ENCODE peak calls at places on chromosomes 5 and 9, in eight cellular contexts. One of them, this sample, is unnamed. For H3K4me1, the result is how much of the 10 kb centered on the place peaks cover.

GRCh38 chr5:40689442-40689841 is 9.7 kb downstream of the PTGER4 start:
- DNase-seq in thyroid gland: no peak
- DNase-seq in right atrium auricular region: no peak
- DNase-seq in tibial artery: no peak
- DNase-seq in psoas muscle: no peak
- DNase-seq in hepatocyte: peak
- DNase-seq in CD4-positive, CD25-positive, alpha-beta regulatory T cell: peak
- DNase-seq in pancreas: no peak
- DNase-seq in this sample: peak

GRCh38 chr5:138536665-138537315 is 6.2 kb downstream of the ETF1 start:
- DNase-seq in thyroid gland: no peak
- DNase-seq in right atrium auricular region: no peak
- DNase-seq in tibial artery: no peak
- DNase-seq in psoas muscle: no peak
- DNase-seq in hepatocyte: peak
- DNase-seq in CD4-positive, CD25-positive, alpha-beta regulatory T cell: no peak
- DNase-seq in pancreas: no peak
- DNase-seq in this sample: peak

GRCh38 chr9:88753691-88754367 is 218.9 kb downstream of the NXNL2 start:
- DNase-seq in thyroid gland: no peak
- DNase-seq in right atrium auricular region: no peak
- DNase-seq in tibial artery: no peak
- DNase-seq in psoas muscle: no peak
- DNase-seq in hepatocyte: no peak
- DNase-seq in CD4-positive, CD25-positive, alpha-beta regulatory T cell: no peak
- DNase-seq in pancreas: no peak
- DNase-seq in this sample: peak

GRCh38 chr5:39420482-39421145 is 4.2 kb downstream of the DAB2 start:
- DNase-seq in thyroid gland: peak
- DNase-seq in right atrium auricular region: peak
- DNase-seq in tibial artery: peak
- DNase-seq in psoas muscle: peak
- DNase-seq in hepatocyte: peak
- DNase-seq in CD4-positive, CD25-positive, alpha-beta regulatory T cell: no peak
- DNase-seq in pancreas: no peak
- DNase-seq in this sample: no peak

GRCh38 chr9:71760901-71761300 is 7.4 kb downstream of the CEMIP2 start:
- DNase-seq in thyroid gland: no peak
- DNase-seq in right atrium auricular region: no peak
- DNase-seq in tibial artery: no peak
- DNase-seq in psoas muscle: peak
- DNase-seq in hepatocyte: no peak
- DNase-seq in CD4-positive, CD25-positive, alpha-beta regulatory T cell: no peak
- DNase-seq in pancreas: no peak
- DNase-seq in this sample: peak

GRCh38 chr9:134066546-134066922 is 1.3 kb downstream of the BRD3 start:
- DNase-seq in thyroid gland: no peak
- DNase-seq in right atrium auricular region: no peak
- DNase-seq in tibial artery: peak
- DNase-seq in psoas muscle: no peak
- DNase-seq in hepatocyte: no peak
- DNase-seq in CD4-positive, CD25-positive, alpha-beta regulatory T cell: no peak
- DNase-seq in pancreas: no peak
- DNase-seq in this sample: peak

GRCh38 chr5:179732918-179733763 is 519 bp downstream of the MAML1 start:
- DNase-seq in thyroid gland: peak
- DNase-seq in right atrium auricular region: peak
- DNase-seq in tibial artery: peak
- DNase-seq in psoas muscle: peak
- DNase-seq in hepatocyte: peak
- DNase-seq in CD4-positive, CD25-positive, alpha-beta regulatory T cell: peak
- DNase-seq in pancreas: peak
- DNase-seq in this sample: peak

GRCh38 chr5:94522099-94522498 is 96.3 kb downstream of the KIAA0825 start:
- DNase-seq in thyroid gland: no peak
- DNase-seq in right atrium auricular region: no peak
- DNase-seq in tibial artery: no peak
- DNase-seq in psoas muscle: no peak
- DNase-seq in hepatocyte: no peak
- DNase-seq in CD4-positive, CD25-positive, alpha-beta regulatory T cell: no peak
- DNase-seq in pancreas: no peak
- DNase-seq in this sample: no peak

GRCh38 chr5:149795360-149795759 is 65.2 kb downstream of the PPARGC1B start:
- DNase-seq in thyroid gland: no peak
- DNase-seq in right atrium auricular region: no peak
- DNase-seq in tibial artery: no peak
- DNase-seq in psoas muscle: no peak
- DNase-seq in hepatocyte: no peak
- DNase-seq in CD4-positive, CD25-positive, alpha-beta regulatory T cell: no peak
- DNase-seq in pancreas: no peak
- DNase-seq in this sample: no peak

GRCh38 chr9:21965401-21965951 is 28.7 kb downstream of the CDKN2A start:
- DNase-seq in thyroid gland: peak
- DNase-seq in right atrium auricular region: no peak
- DNase-seq in tibial artery: no peak
- DNase-seq in psoas muscle: peak
- DNase-seq in hepatocyte: peak
- DNase-seq in CD4-positive, CD25-positive, alpha-beta regulatory T cell: no peak
- DNase-seq in pancreas: peak
- DNase-seq in this sample: peak

GRCh38 chr5:4453650-4454049 is 686.5 kb upstream of the ADAMTS16 start:
- DNase-seq in thyroid gland: no peak
- DNase-seq in right atrium auricular region: no peak
- DNase-seq in tibial artery: no peak
- DNase-seq in psoas muscle: no peak
- DNase-seq in hepatocyte: no peak
- DNase-seq in CD4-positive, CD25-positive, alpha-beta regulatory T cell: no peak
- DNase-seq in pancreas: no peak
- DNase-seq in this sample: no peak

GRCh38 chr5:137320056-137321045 is 178.8 kb downstream of the SPOCK1 start:
- DNase-seq in thyroid gland: peak
- DNase-seq in right atrium auricular region: peak
- DNase-seq in tibial artery: no peak
- DNase-seq in psoas muscle: no peak
- DNase-seq in hepatocyte: peak
- DNase-seq in CD4-positive, CD25-positive, alpha-beta regulatory T cell: no peak
- DNase-seq in pancreas: no peak
- DNase-seq in this sample: peak

GRCh38 chr5:139396691-139397090 is 1.8 kb upstream of the PROB1 start:
- DNase-seq in thyroid gland: no peak
- DNase-seq in right atrium auricular region: no peak
- DNase-seq in tibial artery: no peak
- DNase-seq in psoas muscle: no peak
- DNase-seq in hepatocyte: no peak
- DNase-seq in CD4-positive, CD25-positive, alpha-beta regulatory T cell: no peak
- DNase-seq in pancreas: peak
- DNase-seq in this sample: no peak

GRCh38 chr5:3365501-3366215 is 230.0 kb upstream of the IRX1 start:
- DNase-seq in thyroid gland: no peak
- DNase-seq in right atrium auricular region: no peak
- DNase-seq in tibial artery: no peak
- DNase-seq in psoas muscle: no peak
- DNase-seq in hepatocyte: no peak
- DNase-seq in CD4-positive, CD25-positive, alpha-beta regulatory T cell: no peak
- DNase-seq in pancreas: no peak
- DNase-seq in this sample: no peak

GRCh38 chr5:123089971-123090640 is 1.1 kb downstream of the PRDM6 start:
- DNase-seq in thyroid gland: no peak
- DNase-seq in right atrium auricular region: no peak
- DNase-seq in tibial artery: no peak
- DNase-seq in psoas muscle: peak
- DNase-seq in hepatocyte: peak
- DNase-seq in CD4-positive, CD25-positive, alpha-beta regulatory T cell: no peak
- DNase-seq in pancreas: peak
- DNase-seq in this sample: peak

GRCh38 chr9:38689678-38690077 is 30.3 kb downstream of the FAM240B start:
- DNase-seq in thyroid gland: peak
- DNase-seq in right atrium auricular region: peak
- DNase-seq in tibial artery: no peak
- DNase-seq in psoas muscle: no peak
- DNase-seq in hepatocyte: peak
- DNase-seq in CD4-positive, CD25-positive, alpha-beta regulatory T cell: no peak
- DNase-seq in pancreas: no peak
- DNase-seq in this sample: no peak

GRCh38 chr9:110371411-110372013 is 33.8 kb upstream of the TXNDC8 start:
- DNase-seq in thyroid gland: no peak
- DNase-seq in right atrium auricular region: no peak
- DNase-seq in tibial artery: no peak
- DNase-seq in psoas muscle: no peak
- DNase-seq in hepatocyte: no peak
- DNase-seq in CD4-positive, CD25-positive, alpha-beta regulatory T cell: no peak
- DNase-seq in pancreas: no peak
- DNase-seq in this sample: peak

GRCh38 chr5:65050826-65051498 is 282.2 kb downstream of the CWC27 start:
- DNase-seq in thyroid gland: no peak
- DNase-seq in right atrium auricular region: no peak
- DNase-seq in tibial artery: no peak
- DNase-seq in psoas muscle: no peak
- DNase-seq in hepatocyte: no peak
- DNase-seq in CD4-positive, CD25-positive, alpha-beta regulatory T cell: no peak
- DNase-seq in pancreas: no peak
- DNase-seq in this sample: no peak

GRCh38 chr5:83927140-83927733 is 206.6 kb upstream of the HAPLN1 start:
- DNase-seq in thyroid gland: peak
- DNase-seq in right atrium auricular region: peak
- DNase-seq in tibial artery: peak
- DNase-seq in psoas muscle: peak
- DNase-seq in hepatocyte: peak
- DNase-seq in CD4-positive, CD25-positive, alpha-beta regulatory T cell: no peak
- DNase-seq in pancreas: peak
- DNase-seq in this sample: peak

GRCh38 chr9:92278117-92278516 is 15.4 kb downstream of the IARS1 start:
- DNase-seq in thyroid gland: no peak
- DNase-seq in right atrium auricular region: no peak
- DNase-seq in tibial artery: no peak
- DNase-seq in psoas muscle: no peak
- DNase-seq in hepatocyte: no peak
- DNase-seq in CD4-positive, CD25-positive, alpha-beta regulatory T cell: no peak
- DNase-seq in pancreas: no peak
- DNase-seq in this sample: no peak

GRCh38 chr5:173643964-173644363 is 27.5 kb upstream of the BOD1 start:
- DNase-seq in thyroid gland: peak
- DNase-seq in right atrium auricular region: no peak
- DNase-seq in tibial artery: no peak
- DNase-seq in psoas muscle: no peak
- DNase-seq in hepatocyte: no peak
- DNase-seq in CD4-positive, CD25-positive, alpha-beta regulatory T cell: no peak
- DNase-seq in pancreas: no peak
- DNase-seq in this sample: peak

DNA sequence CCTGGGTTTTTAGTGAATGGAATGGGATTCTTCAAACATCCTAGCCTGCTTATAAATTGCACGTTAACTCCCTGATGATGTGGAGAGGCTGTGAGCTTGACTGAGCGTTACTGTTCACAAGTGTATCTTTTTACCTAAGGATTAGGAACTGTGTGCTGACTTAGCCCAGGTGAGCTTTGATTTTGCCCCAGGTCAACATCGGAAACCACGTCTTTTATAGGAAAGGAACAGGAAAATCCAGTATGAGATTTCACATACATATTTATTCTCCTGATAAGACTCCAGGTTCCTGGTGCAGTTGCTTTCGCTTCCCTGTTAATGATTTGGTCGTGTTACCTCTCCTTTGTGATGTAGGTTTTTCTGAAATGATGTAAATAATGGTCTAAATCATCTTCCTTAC is 103.2 kb upstream of the BASP1 start:
- DNase-seq in thyroid gland: no peak
- DNase-seq in right atrium auricular region: no peak
- DNase-seq in tibial artery: no peak
- DNase-seq in psoas muscle: no peak
- DNase-seq in hepatocyte: no peak
- DNase-seq in CD4-positive, CD25-positive, alpha-beta regulatory T cell: no peak
- DNase-seq in pancreas: no peak
- DNase-seq in this sample: no peak
- H3K4me3 ChIP-seq in thyroid gland: no peak
- H3K4me3 ChIP-seq in right atrium auricular region: no peak
- H3K4me3 ChIP-seq in tibial artery: no peak
- H3K4me3 ChIP-seq in psoas muscle: no peak
- H3K4me3 ChIP-seq in hepatocyte: no peak
- H3K4me3 ChIP-seq in CD4-positive, CD25-positive, alpha-beta regulatory T cell: no peak
- H3K4me3 ChIP-seq in pancreas: no peak
- H3K4me3 ChIP-seq in this sample: no peak

DNA sequence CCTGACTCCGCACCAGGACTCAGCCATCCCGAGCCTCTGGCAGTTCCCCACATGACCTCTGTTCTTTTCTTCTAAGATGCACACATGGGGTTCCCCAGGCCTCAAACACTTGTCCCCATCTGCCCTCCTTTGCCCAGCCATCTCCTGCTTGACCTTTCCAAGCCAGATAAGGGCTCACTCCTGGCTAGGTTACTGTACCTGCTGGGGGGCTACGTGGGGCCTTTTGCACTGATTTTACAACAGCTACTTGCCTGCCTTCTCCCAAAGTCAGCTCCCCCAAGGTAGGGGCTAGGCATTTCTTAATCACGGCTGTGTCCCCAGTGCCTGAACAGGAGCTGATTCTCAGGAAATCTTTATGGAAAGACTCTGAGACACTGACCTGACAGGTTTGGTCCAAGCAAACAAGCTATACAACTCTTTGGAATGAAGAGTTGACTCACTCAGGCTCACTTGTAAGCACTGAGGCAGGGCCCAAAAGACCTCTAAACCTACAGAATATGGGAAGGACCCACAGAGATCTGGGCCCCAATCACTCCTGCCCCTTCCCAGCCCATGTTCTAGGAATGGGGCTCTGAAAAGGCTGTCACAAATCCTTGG is 2.5 kb downstream of the MACROH2A1 start:
- DNase-seq in thyroid gland: no peak
- DNase-seq in right atrium auricular region: no peak
- DNase-seq in tibial artery: no peak
- DNase-seq in psoas muscle: no peak
- DNase-seq in hepatocyte: no peak
- DNase-seq in CD4-positive, CD25-positive, alpha-beta regulatory T cell: no peak
- DNase-seq in pancreas: no peak
- DNase-seq in this sample: no peak
- H3K4me1 ChIP-seq in thyroid gland: under half
- H3K4me1 ChIP-seq in right atrium auricular region: under half
- H3K4me1 ChIP-seq in tibial artery: half or more
- H3K4me1 ChIP-seq in psoas muscle: half or more
- H3K4me1 ChIP-seq in hepatocyte: half or more
- H3K4me1 ChIP-seq in CD4-positive, CD25-positive, alpha-beta regulatory T cell: under half
- H3K4me1 ChIP-seq in pancreas: under half
- H3K4me1 ChIP-seq in this sample: half or more

GRCh38 chr9:128211551-128212281 is 8.5 kb downstream of the DNM1 start:
- DNase-seq in thyroid gland: no peak
- DNase-seq in right atrium auricular region: no peak
- DNase-seq in tibial artery: no peak
- DNase-seq in psoas muscle: no peak
- DNase-seq in hepatocyte: no peak
- DNase-seq in CD4-positive, CD25-positive, alpha-beta regulatory T cell: no peak
- DNase-seq in pancreas: no peak
- DNase-seq in this sample: no peak
- H3K27ac ChIP-seq in thyroid gland: no peak
- H3K27ac ChIP-seq in right atrium auricular region: no peak
- H3K27ac ChIP-seq in tibial artery: no peak
- H3K27ac ChIP-seq in psoas muscle: no peak
- H3K27ac ChIP-seq in hepatocyte: no peak
- H3K27ac ChIP-seq in CD4-positive, CD25-positive, alpha-beta regulatory T cell: no peak
- H3K27ac ChIP-seq in pancreas: no peak
- H3K27ac ChIP-seq in this sample: no peak

GRCh38 chr5:94113-94892 is 2.3 kb downstream of the PLEKHG4B start:
- DNase-seq in thyroid gland: no peak
- DNase-seq in right atrium auricular region: peak
- DNase-seq in tibial artery: peak
- DNase-seq in psoas muscle: no peak
- DNase-seq in hepatocyte: no peak
- DNase-seq in CD4-positive, CD25-positive, alpha-beta regulatory T cell: no peak
- DNase-seq in pancreas: no peak
- DNase-seq in this sample: no peak
- H3K4me3 ChIP-seq in thyroid gland: no peak
- H3K4me3 ChIP-seq in right atrium auricular region: no peak
- H3K4me3 ChIP-seq in tibial artery: no peak
- H3K4me3 ChIP-seq in psoas muscle: no peak
- H3K4me3 ChIP-seq in hepatocyte: no peak
- H3K4me3 ChIP-seq in CD4-positive, CD25-positive, alpha-beta regulatory T cell: no peak
- H3K4me3 ChIP-seq in pancreas: no peak
- H3K4me3 ChIP-seq in this sample: no peak